ENCODE peak calls at places on chromosomes 13 and 19, in four cellular contexts. V is CD14-positive monocyte, X is upper lobe of right lung, C is H7. N is an unnamed sample.

GRCh38 chr19:55482967-55483671 is 1.9 kb upstream of the NAT14 start:
- DNase-seq in C (no peak), V (no peak), X (no peak), N (no peak)

GRCh38 chr19:46913852-46914430 is 53.1 kb downstream of the ARHGAP35 start:
- DNase-seq in X (no peak), V (no peak), C (no peak), N (no peak)

GRCh38 chr19:13079542-13079986 is 23.1 kb downstream of the LYL1 start:
- DNase-seq in X (peak; percentile 79), V (no peak), C (peak; percentile 71), N (no peak)

GRCh38 chr13:39468306-39468705 is 134.7 kb downstream of the LHFPL6 start:
- DNase-seq in X (no peak), C (no peak), V (no peak), N (no peak)

GRCh38 chr13:104534847-104535246 is 1468.6 kb upstream of the SLC10A2 start:
- DNase-seq in X (no peak), V (no peak), C (peak; percentile 6), N (no peak)

GRCh38 chr19:50315773-50316448 is 13.3 kb downstream of the KCNC3 start:
- DNase-seq in V (no peak), C (peak; percentile 82), X (no peak), N (peak; percentile 72)

GRCh38 chr19:18635831-18636182 is 1.0 kb upstream of the KLHL26 start:
- DNase-seq in C (no peak), X (no peak), V (no peak), N (no peak)

GRCh38 chr19:40144947-40145748 is 46.1 kb upstream of the MAP3K10 start:
- DNase-seq in C (no peak), V (no peak), X (no peak), N (no peak)

GRCh38 chr19:32287811-32288227 is 57.6 kb upstream of the ZNF507 start:
- DNase-seq in X (peak; percentile 68), C (peak; percentile 60), V (no peak), N (peak; percentile 53)

GRCh38 chr19:34481861-34482379 is 362 bp downstream of the WTIP start:
- DNase-seq in C (no peak), X (peak; percentile 71), V (no peak), N (peak; percentile 44)

GRCh38 chr19:55645512-55645881 is 2.0 kb downstream of the ZNF581 start:
- DNase-seq in C (no peak), X (no peak), V (no peak), N (no peak)

GRCh38 chr13:110173247-110173818 is 133.6 kb downstream of the COL4A1 start:
- DNase-seq in V (no peak), X (no peak), C (no peak), N (no peak)

GRCh38 chr19:37936166-37936565 is 29.2 kb downstream of the SIPA1L3 start:
- DNase-seq in C (no peak), X (no peak), V (no peak), N (no peak)

GRCh38 chr13:70353096-70353495 is 244.8 kb upstream of the KLHL1 start:
- DNase-seq in C (no peak), V (no peak), X (no peak), N (no peak)

GRCh38 chr13:106232680-106233079 is 302.8 kb downstream of the EFNB2 start:
- DNase-seq in V (no peak), C (no peak), X (no peak), N (no peak)